ENCODE peak calls at places on chromosomes 11 and 22, in nine cellular contexts. One of them, this sample, is unnamed.
A peak's percentile ranks its signal among the peaks of the same experiment; 100 is the strongest.

GRCh38 chr11:73854680-73855079 is 22.0 kb downstream of the COA4 start:
- DNase-seq in MM.1S: no peak
- DNase-seq in AG04450: no peak
- DNase-seq in Caco-2: no peak
- DNase-seq in HCT116: no peak
- DNase-seq in astrocyte of the cerebellum: no peak
- DNase-seq in astrocyte of the spinal cord: no peak
- DNase-seq in OCI-LY7: no peak
- DNase-seq in progenitor cell of endocrine pancreas: no peak
- DNase-seq in this sample: no peak

GRCh38 chr11:58466293-58466692 is 24.3 kb upstream of the OR5B12 start:
- DNase-seq in MM.1S: no peak
- DNase-seq in AG04450: no peak
- DNase-seq in Caco-2: no peak
- DNase-seq in HCT116: no peak
- DNase-seq in astrocyte of the cerebellum: no peak
- DNase-seq in astrocyte of the spinal cord: no peak
- DNase-seq in OCI-LY7: no peak
- DNase-seq in progenitor cell of endocrine pancreas: no peak
- DNase-seq in this sample: no peak

GRCh38 chr11:36447947-36448346 is 62.1 kb downstream of the TRAF6 start:
- DNase-seq in MM.1S: no peak
- DNase-seq in AG04450: no peak
- DNase-seq in Caco-2: peak; percentile 57
- DNase-seq in HCT116: no peak
- DNase-seq in astrocyte of the cerebellum: no peak
- DNase-seq in astrocyte of the spinal cord: no peak
- DNase-seq in OCI-LY7: no peak
- DNase-seq in progenitor cell of endocrine pancreas: no peak
- DNase-seq in this sample: no peak

GRCh38 chr11:47881145-47881544 is 33.0 kb upstream of the NUP160 start:
- DNase-seq in MM.1S: no peak
- DNase-seq in AG04450: no peak
- DNase-seq in Caco-2: no peak
- DNase-seq in HCT116: no peak
- DNase-seq in astrocyte of the cerebellum: no peak
- DNase-seq in astrocyte of the spinal cord: no peak
- DNase-seq in OCI-LY7: no peak
- DNase-seq in progenitor cell of endocrine pancreas: no peak
- DNase-seq in this sample: no peak

GRCh38 chr11:71223671-71224660 is 28.4 kb downstream of the SHANK2 start:
- DNase-seq in MM.1S: no peak
- DNase-seq in AG04450: no peak
- DNase-seq in Caco-2: peak; percentile 23
- DNase-seq in HCT116: no peak
- DNase-seq in astrocyte of the cerebellum: no peak
- DNase-seq in astrocyte of the spinal cord: no peak
- DNase-seq in OCI-LY7: no peak
- DNase-seq in progenitor cell of endocrine pancreas: no peak
- DNase-seq in this sample: no peak

GRCh38 chr11:69400769-69401590 is 80.5 kb upstream of the LINC01488 start:
- DNase-seq in MM.1S: no peak
- DNase-seq in AG04450: no peak
- DNase-seq in Caco-2: no peak
- DNase-seq in HCT116: no peak
- DNase-seq in astrocyte of the cerebellum: no peak
- DNase-seq in astrocyte of the spinal cord: no peak
- DNase-seq in OCI-LY7: no peak
- DNase-seq in progenitor cell of endocrine pancreas: no peak
- DNase-seq in this sample: peak; percentile 50

GRCh38 chr22:36325163-36326031 is 62.4 kb downstream of the MYH9 start:
- DNase-seq in MM.1S: no peak
- DNase-seq in AG04450: no peak
- DNase-seq in Caco-2: no peak
- DNase-seq in HCT116: no peak
- DNase-seq in astrocyte of the cerebellum: peak; percentile 91
- DNase-seq in astrocyte of the spinal cord: peak; percentile 95
- DNase-seq in OCI-LY7: no peak
- DNase-seq in progenitor cell of endocrine pancreas: no peak
- DNase-seq in this sample: no peak

GRCh38 chr11:113894421-113894996 is 10.1 kb upstream of the HTR3B start:
- DNase-seq in MM.1S: peak; percentile 50
- DNase-seq in AG04450: no peak
- DNase-seq in Caco-2: no peak
- DNase-seq in HCT116: no peak
- DNase-seq in astrocyte of the cerebellum: no peak
- DNase-seq in astrocyte of the spinal cord: no peak
- DNase-seq in OCI-LY7: no peak
- DNase-seq in progenitor cell of endocrine pancreas: no peak
- DNase-seq in this sample: peak; percentile 19

GRCh38 chr11:43756575-43756974 is 76.0 kb downstream of the HSD17B12 start:
- DNase-seq in MM.1S: no peak
- DNase-seq in AG04450: peak; percentile 33
- DNase-seq in Caco-2: no peak
- DNase-seq in HCT116: no peak
- DNase-seq in astrocyte of the cerebellum: no peak
- DNase-seq in astrocyte of the spinal cord: peak; percentile 23
- DNase-seq in OCI-LY7: no peak
- DNase-seq in progenitor cell of endocrine pancreas: no peak
- DNase-seq in this sample: no peak

GRCh38 chr11:57792060-57792541 is 30.5 kb downstream of the CTNND1 start:
- DNase-seq in MM.1S: no peak
- DNase-seq in AG04450: no peak
- DNase-seq in Caco-2: no peak
- DNase-seq in HCT116: no peak
- DNase-seq in astrocyte of the cerebellum: no peak
- DNase-seq in astrocyte of the spinal cord: peak; percentile 39
- DNase-seq in OCI-LY7: no peak
- DNase-seq in progenitor cell of endocrine pancreas: no peak
- DNase-seq in this sample: peak; percentile 98

GRCh38 chr11:119590651-119591308 is 138.2 kb downstream of the NECTIN1 start:
- DNase-seq in MM.1S: no peak
- DNase-seq in AG04450: no peak
- DNase-seq in Caco-2: no peak
- DNase-seq in HCT116: no peak
- DNase-seq in astrocyte of the cerebellum: peak; percentile 62
- DNase-seq in astrocyte of the spinal cord: peak; percentile 27
- DNase-seq in OCI-LY7: no peak
- DNase-seq in progenitor cell of endocrine pancreas: no peak
- DNase-seq in this sample: no peak

GRCh38 chr11:86798988-86799387 is 1.4 kb upstream of the PRSS23 start:
- DNase-seq in MM.1S: no peak
- DNase-seq in AG04450: peak; percentile 30
- DNase-seq in Caco-2: no peak
- DNase-seq in HCT116: no peak
- DNase-seq in astrocyte of the cerebellum: peak; percentile 65
- DNase-seq in astrocyte of the spinal cord: peak; percentile 93
- DNase-seq in OCI-LY7: no peak
- DNase-seq in progenitor cell of endocrine pancreas: no peak
- DNase-seq in this sample: no peak

GRCh38 chr22:27258773-27259172 is 542.8 kb downstream of the MN1 start:
- DNase-seq in MM.1S: no peak
- DNase-seq in AG04450: no peak
- DNase-seq in Caco-2: no peak
- DNase-seq in HCT116: no peak
- DNase-seq in astrocyte of the cerebellum: no peak
- DNase-seq in astrocyte of the spinal cord: no peak
- DNase-seq in OCI-LY7: no peak
- DNase-seq in progenitor cell of endocrine pancreas: no peak
- DNase-seq in this sample: no peak

GRCh38 chr22:20267441-20268288 is 453 bp downstream of the RTN4R start:
- DNase-seq in MM.1S: no peak
- DNase-seq in AG04450: no peak
- DNase-seq in Caco-2: no peak
- DNase-seq in HCT116: no peak
- DNase-seq in astrocyte of the cerebellum: no peak
- DNase-seq in astrocyte of the spinal cord: no peak
- DNase-seq in OCI-LY7: no peak
- DNase-seq in progenitor cell of endocrine pancreas: peak; percentile 27
- DNase-seq in this sample: peak; percentile 70

GRCh38 chr11:59668188-59668949 is 468 bp downstream of the PATL1 start:
- DNase-seq in MM.1S: peak; percentile 40
- DNase-seq in AG04450: no peak
- DNase-seq in Caco-2: peak; percentile 78
- DNase-seq in HCT116: no peak
- DNase-seq in astrocyte of the cerebellum: no peak
- DNase-seq in astrocyte of the spinal cord: peak; percentile 34
- DNase-seq in OCI-LY7: no peak
- DNase-seq in progenitor cell of endocrine pancreas: peak; percentile 58
- DNase-seq in this sample: peak; percentile 65

GRCh38 chr11:86803136-86803535 is 2.8 kb downstream of the PRSS23 start:
- DNase-seq in MM.1S: no peak
- DNase-seq in AG04450: no peak
- DNase-seq in Caco-2: no peak
- DNase-seq in HCT116: no peak
- DNase-seq in astrocyte of the cerebellum: no peak
- DNase-seq in astrocyte of the spinal cord: no peak
- DNase-seq in OCI-LY7: no peak
- DNase-seq in progenitor cell of endocrine pancreas: no peak
- DNase-seq in this sample: no peak

GRCh38 chr11:125343732-125344131 is 152.3 kb downstream of the FEZ1 start:
- DNase-seq in MM.1S: no peak
- DNase-seq in AG04450: no peak
- DNase-seq in Caco-2: no peak
- DNase-seq in HCT116: no peak
- DNase-seq in astrocyte of the cerebellum: no peak
- DNase-seq in astrocyte of the spinal cord: peak; percentile 56
- DNase-seq in OCI-LY7: no peak
- DNase-seq in progenitor cell of endocrine pancreas: no peak
- DNase-seq in this sample: no peak

GRCh38 chr11:21933095-21933494 is 259.8 kb upstream of the ANO5 start:
- DNase-seq in MM.1S: peak; percentile 12
- DNase-seq in AG04450: no peak
- DNase-seq in Caco-2: no peak
- DNase-seq in HCT116: no peak
- DNase-seq in astrocyte of the cerebellum: no peak
- DNase-seq in astrocyte of the spinal cord: no peak
- DNase-seq in OCI-LY7: no peak
- DNase-seq in progenitor cell of endocrine pancreas: no peak
- DNase-seq in this sample: peak; percentile 11

GRCh38 chr11:15607361-15608036 is 492.8 kb downstream of the INSC start:
- DNase-seq in MM.1S: no peak
- DNase-seq in AG04450: no peak
- DNase-seq in Caco-2: no peak
- DNase-seq in HCT116: no peak
- DNase-seq in astrocyte of the cerebellum: no peak
- DNase-seq in astrocyte of the spinal cord: no peak
- DNase-seq in OCI-LY7: no peak
- DNase-seq in progenitor cell of endocrine pancreas: no peak
- DNase-seq in this sample: no peak

GRCh38 chr11:41920374-41920773 is 460.9 kb upstream of the LRRC4C start:
- DNase-seq in MM.1S: no peak
- DNase-seq in AG04450: no peak
- DNase-seq in Caco-2: no peak
- DNase-seq in HCT116: no peak
- DNase-seq in astrocyte of the cerebellum: no peak
- DNase-seq in astrocyte of the spinal cord: no peak
- DNase-seq in OCI-LY7: no peak
- DNase-seq in progenitor cell of endocrine pancreas: no peak
- DNase-seq in this sample: no peak

GRCh38 chr22:44437493-44438015 is 60.5 kb downstream of the RTL6 start:
- DNase-seq in MM.1S: no peak
- DNase-seq in AG04450: no peak
- DNase-seq in Caco-2: no peak
- DNase-seq in HCT116: no peak
- DNase-seq in astrocyte of the cerebellum: no peak
- DNase-seq in astrocyte of the spinal cord: peak; percentile 28
- DNase-seq in OCI-LY7: no peak
- DNase-seq in progenitor cell of endocrine pancreas: no peak
- DNase-seq in this sample: no peak

GRCh38 chr22:27682438-27682837 is 119.1 kb downstream of the MN1 start:
- DNase-seq in MM.1S: no peak
- DNase-seq in AG04450: no peak
- DNase-seq in Caco-2: no peak
- DNase-seq in HCT116: no peak
- DNase-seq in astrocyte of the cerebellum: no peak
- DNase-seq in astrocyte of the spinal cord: no peak
- DNase-seq in OCI-LY7: no peak
- DNase-seq in progenitor cell of endocrine pancreas: no peak
- DNase-seq in this sample: peak; percentile 31

GRCh38 chr11:74683279-74683871 is 47.9 kb downstream of the CHRDL2 start:
- DNase-seq in MM.1S: no peak
- DNase-seq in AG04450: no peak
- DNase-seq in Caco-2: peak; percentile 17
- DNase-seq in HCT116: no peak
- DNase-seq in astrocyte of the cerebellum: no peak
- DNase-seq in astrocyte of the spinal cord: no peak
- DNase-seq in OCI-LY7: no peak
- DNase-seq in progenitor cell of endocrine pancreas: no peak
- DNase-seq in this sample: no peak

GRCh38 chr11:1896895-1897294 is 5.2 kb upstream of the PRR33 start:
- DNase-seq in MM.1S: no peak
- DNase-seq in AG04450: no peak
- DNase-seq in Caco-2: no peak
- DNase-seq in HCT116: no peak
- DNase-seq in astrocyte of the cerebellum: no peak
- DNase-seq in astrocyte of the spinal cord: no peak
- DNase-seq in OCI-LY7: no peak
- DNase-seq in progenitor cell of endocrine pancreas: no peak
- DNase-seq in this sample: no peak
- TF ChIP-seq CTCF in MM.1S: no peak
- TF ChIP-seq CTCF in AG04450: no peak
- TF ChIP-seq CTCF in Caco-2: no peak
- TF ChIP-seq CTCF in HCT116: no peak
- TF ChIP-seq CTCF in astrocyte of the cerebellum: no peak
- TF ChIP-seq CTCF in astrocyte of the spinal cord: no peak
- TF ChIP-seq CTCF in OCI-LY7: no peak
- TF ChIP-seq CTCF in progenitor cell of endocrine pancreas: no peak
- TF ChIP-seq CTCF in this sample: no peak

GRCh38 chr11:63906585-63906984 is 10.4 kb downstream of the RCOR2 start:
- DNase-seq in MM.1S: no peak
- DNase-seq in AG04450: no peak
- DNase-seq in Caco-2: no peak
- DNase-seq in HCT116: no peak
- DNase-seq in astrocyte of the cerebellum: no peak
- DNase-seq in astrocyte of the spinal cord: no peak
- DNase-seq in OCI-LY7: peak; percentile 47
- DNase-seq in progenitor cell of endocrine pancreas: no peak
- DNase-seq in this sample: peak; percentile 59
- TF ChIP-seq CTCF in MM.1S: no peak
- TF ChIP-seq CTCF in AG04450: peak; percentile 20
- TF ChIP-seq CTCF in Caco-2: peak; percentile 33
- TF ChIP-seq CTCF in HCT116: peak; percentile 26
- TF ChIP-seq CTCF in astrocyte of the cerebellum: peak; percentile 12
- TF ChIP-seq CTCF in astrocyte of the spinal cord: peak; percentile 36
- TF ChIP-seq CTCF in OCI-LY7: peak; percentile 63
- TF ChIP-seq CTCF in progenitor cell of endocrine pancreas: peak; percentile 28
- TF ChIP-seq CTCF in this sample: peak; percentile 34

GRCh38 chr11:2660357-2660939 is 39.3 kb downstream of the KCNQ1OT1 start:
- DNase-seq in MM.1S: no peak
- DNase-seq in AG04450: no peak
- DNase-seq in Caco-2: no peak
- DNase-seq in HCT116: no peak
- DNase-seq in astrocyte of the cerebellum: no peak
- DNase-seq in astrocyte of the spinal cord: no peak
- DNase-seq in OCI-LY7: no peak
- DNase-seq in progenitor cell of endocrine pancreas: no peak
- DNase-seq in this sample: no peak
- TF ChIP-seq CTCF in MM.1S: no peak
- TF ChIP-seq CTCF in AG04450: no peak
- TF ChIP-seq CTCF in Caco-2: no peak
- TF ChIP-seq CTCF in HCT116: no peak
- TF ChIP-seq CTCF in astrocyte of the cerebellum: no peak
- TF ChIP-seq CTCF in astrocyte of the spinal cord: no peak
- TF ChIP-seq CTCF in OCI-LY7: no peak
- TF ChIP-seq CTCF in progenitor cell of endocrine pancreas: no peak
- TF ChIP-seq CTCF in this sample: no peak

GRCh38 chr22:39176673-39177455 is 24.4 kb upstream of the CBX7 start:
- DNase-seq in MM.1S: no peak
- DNase-seq in AG04450: no peak
- DNase-seq in Caco-2: no peak
- DNase-seq in HCT116: no peak
- DNase-seq in astrocyte of the cerebellum: no peak
- DNase-seq in astrocyte of the spinal cord: no peak
- DNase-seq in OCI-LY7: no peak
- DNase-seq in progenitor cell of endocrine pancreas: no peak
- DNase-seq in this sample: no peak
- TF ChIP-seq CTCF in MM.1S: no peak
- TF ChIP-seq CTCF in AG04450: no peak
- TF ChIP-seq CTCF in Caco-2: no peak
- TF ChIP-seq CTCF in HCT116: no peak
- TF ChIP-seq CTCF in astrocyte of the cerebellum: no peak
- TF ChIP-seq CTCF in astrocyte of the spinal cord: no peak
- TF ChIP-seq CTCF in OCI-LY7: no peak
- TF ChIP-seq CTCF in progenitor cell of endocrine pancreas: no peak
- TF ChIP-seq CTCF in this sample: no peak